ENCODE peak calls at places on chromosomes 2 and 18, in ten cellular contexts. W, U, P, H, G, A, E, T, Q and Z are unnamed samples.

GRCh38 chr18:675307-675706 is 17.9 kb downstream of the TYMS start:
- DNase-seq in W (no peak), U (no peak), P (no peak), H (no peak), G (no peak), A (no peak), E (no peak), T (no peak), Q (no peak), Z (no peak)

GRCh38 chr2:200177971-200178911 is 128.3 kb upstream of the SPATS2L start:
- DNase-seq in W (peak), U (peak), P (peak), H (no peak), G (peak), A (no peak), E (no peak), T (no peak), Q (no peak), Z (peak)

GRCh38 chr18:14922031-14922430 is 174.1 kb downstream of the ANKRD30B start:
- DNase-seq in W (no peak), U (no peak), P (no peak), H (no peak), G (no peak), A (no peak), E (no peak), T (no peak), Q (no peak), Z (no peak)

GRCh38 chr2:43224131-43224570 is 2.3 kb downstream of the ZFP36L2 start:
- DNase-seq in W (peak), U (peak), P (peak), H (peak), G (peak), A (no peak), E (no peak), T (peak), Q (no peak), Z (no peak)

GRCh38 chr2:102080451-102081054 is 62.0 kb upstream of the IL1R1 start:
- DNase-seq in W (no peak), U (no peak), P (no peak), H (no peak), G (peak), A (no peak), E (no peak), T (no peak), Q (no peak), Z (no peak)

GRCh38 chr2:147714582-147714981 is 130.2 kb upstream of the ACVR2A start:
- DNase-seq in W (peak), U (no peak), P (no peak), H (no peak), G (peak), A (no peak), E (no peak), T (no peak), Q (no peak), Z (no peak)

GRCh38 chr2:149743842-149744468 is 156.4 kb upstream of the MMADHC start:
- DNase-seq in W (peak), U (no peak), P (no peak), H (no peak), G (peak), A (no peak), E (no peak), T (no peak), Q (peak), Z (peak)

GRCh38 chr2:37427241-37427640 is 82.8 kb downstream of the QPCT start:
- DNase-seq in W (peak), U (no peak), P (no peak), H (no peak), G (no peak), A (no peak), E (no peak), T (no peak), Q (no peak), Z (no peak)

GRCh38 chr2:170122883-170123547 is 54.9 kb upstream of the MYO3B start:
- DNase-seq in W (peak), U (no peak), P (no peak), H (no peak), G (peak), A (no peak), E (no peak), T (no peak), Q (no peak), Z (no peak)

GRCh38 chr2:99648115-99648850 is 158.5 kb upstream of the REV1 start:
- DNase-seq in W (no peak), U (no peak), P (peak), H (no peak), G (peak), A (no peak), E (no peak), T (no peak), Q (no peak), Z (no peak)

GRCh38 chr18:79898952-79899608 is 52.4 kb downstream of the SLC66A2 start:
- DNase-seq in W (no peak), U (no peak), P (peak), H (no peak), G (no peak), A (no peak), E (no peak), T (no peak), Q (no peak), Z (no peak)

GRCh38 chr2:63078852-63079606 is 28.4 kb downstream of the OTX1 start:
- DNase-seq in W (no peak), U (peak), P (no peak), H (no peak), G (peak), A (peak), E (no peak), T (peak), Q (no peak), Z (no peak)

GRCh38 chr2:171735991-171736710 is 48.9 kb downstream of the DYNC1I2 start:
- DNase-seq in W (peak), U (no peak), P (no peak), H (no peak), G (no peak), A (no peak), E (no peak), T (no peak), Q (no peak), Z (no peak)

GRCh38 chr2:120669121-120669952 is 66.3 kb upstream of the GLI2 start:
- DNase-seq in W (peak), U (peak), P (no peak), H (no peak), G (peak), A (peak), E (no peak), T (peak), Q (no peak), Z (no peak)

DNA sequence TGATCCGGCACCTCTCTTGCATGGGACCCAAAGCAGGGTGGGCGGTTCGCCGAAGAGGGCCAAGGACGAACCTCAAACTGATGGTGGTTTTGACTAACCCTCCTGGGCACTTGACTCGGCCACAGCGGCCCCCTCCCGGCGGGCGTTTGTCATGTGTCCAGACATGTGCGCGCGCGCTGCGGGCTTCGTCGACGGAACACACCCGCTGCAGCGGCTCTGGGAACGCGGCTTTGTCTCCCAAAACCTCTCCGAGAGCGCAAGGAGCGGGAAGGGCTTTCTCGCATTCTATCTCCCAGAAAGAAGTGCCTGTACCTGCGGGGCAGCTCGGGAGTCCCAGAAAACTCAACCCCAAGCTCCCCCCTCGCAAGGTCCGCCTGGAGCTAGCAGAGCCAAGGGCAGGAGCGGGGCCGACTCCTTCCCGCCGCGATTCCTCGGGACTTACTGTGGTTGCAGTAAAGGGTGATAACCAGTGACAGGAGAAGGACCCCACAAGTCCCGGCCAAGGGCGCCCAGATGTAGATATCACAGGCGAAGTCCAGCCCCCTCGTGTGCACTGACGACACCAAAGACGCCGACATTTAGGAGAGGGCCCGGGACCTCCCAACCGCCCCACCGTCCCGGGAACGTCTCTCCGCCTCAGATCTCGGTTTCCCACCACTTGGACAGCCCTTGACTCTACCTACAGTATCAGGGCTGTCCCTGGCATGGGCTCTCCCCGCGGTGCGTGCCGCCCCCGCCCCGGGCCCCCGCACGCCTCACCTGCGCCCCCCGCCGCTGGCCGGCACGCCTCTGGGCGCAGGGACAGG is 1.6 kb downstream of the CD8A start:
- DNase-seq in W (peak), U (peak), P (peak), H (peak), G (peak), A (no peak), E (no peak), T (no peak), Q (no peak), Z (no peak)
- H3K4me3 ChIP-seq in W (peak), U (no peak), P (peak), H (no peak), G (no peak), A (no peak), E (no peak), T (no peak), Q (no peak), Z (no peak)

GRCh38 chr18:55402731-55403405 is 185.1 kb downstream of the TCF4 start:
- DNase-seq in W (peak), U (no peak), P (no peak), H (no peak), G (peak), A (no peak), E (no peak), T (no peak), Q (no peak), Z (no peak)
- H3K4me3 ChIP-seq in W (peak), U (no peak), P (peak), H (peak), G (peak), A (no peak), E (no peak), T (no peak), Q (peak), Z (peak)

DNA sequence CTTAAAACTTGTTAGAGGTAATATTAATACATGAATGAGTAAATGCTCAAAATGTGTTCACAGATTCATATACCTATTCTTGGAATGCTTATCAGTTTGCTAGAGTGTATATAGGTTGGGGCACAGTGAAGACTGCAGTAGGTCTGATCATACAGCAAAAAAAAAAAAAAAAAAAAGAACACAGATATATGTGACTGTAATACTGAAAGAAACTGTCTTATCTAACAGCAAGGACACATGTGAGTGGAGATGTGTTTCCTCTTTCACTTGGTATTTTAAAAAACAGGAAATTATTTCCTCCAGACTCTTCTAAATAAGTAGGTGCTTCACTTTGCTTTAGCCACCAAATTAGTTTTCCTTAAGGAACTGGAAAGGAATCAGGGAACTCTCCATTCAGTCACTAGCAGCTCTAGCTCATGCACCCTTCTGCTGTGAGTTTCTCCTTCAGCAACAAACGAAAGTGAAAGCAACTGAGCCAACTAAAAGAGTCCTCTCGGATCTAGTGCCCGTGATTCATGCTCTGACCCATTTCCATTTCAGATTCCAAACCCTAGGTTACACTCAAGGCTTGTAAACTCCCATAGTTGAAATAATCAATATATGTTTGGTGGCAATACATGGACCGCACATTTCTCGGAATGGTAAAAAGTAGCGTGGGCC is 98.5 kb downstream of the DSEL start:
- DNase-seq in W (peak), U (no peak), P (no peak), H (no peak), G (peak), A (no peak), E (no peak), T (no peak), Q (no peak), Z (no peak)
- H3K4me3 ChIP-seq in W (peak), U (no peak), P (no peak), H (peak), G (peak), A (no peak), E (no peak), T (no peak), Q (no peak), Z (no peak)

GRCh38 chr18:48399303-48400075 is 9.7 kb downstream of the ZBTB7C start:
- DNase-seq in W (no peak), U (no peak), P (no peak), H (no peak), G (no peak), A (no peak), E (no peak), T (no peak), Q (no peak), Z (no peak)
- H3K4me3 ChIP-seq in W (no peak), U (no peak), P (no peak), H (no peak), G (no peak), A (no peak), E (no peak), T (no peak), Q (no peak), Z (no peak)

GRCh38 chr2:215718426-215718825 is 282.6 kb upstream of the FN1 start:
- DNase-seq in W (peak), U (no peak), P (no peak), H (no peak), G (no peak), A (no peak), E (no peak), T (no peak), Q (no peak), Z (no peak)

GRCh38 chr2:215722125-215722524 is 286.3 kb upstream of the FN1 start:
- DNase-seq in W (no peak), U (no peak), P (no peak), H (no peak), G (no peak), A (no peak), E (no peak), T (no peak), Q (no peak), Z (no peak)

GRCh38 chr2:215718890-215719289 is 283.0 kb upstream of the FN1 start:
- DNase-seq in W (no peak), U (no peak), P (no peak), H (no peak), G (no peak), A (no peak), E (no peak), T (no peak), Q (no peak), Z (no peak)

GRCh38 chr2:215716971-215717370 is 281.1 kb upstream of the FN1 start:
- DNase-seq in W (no peak), U (no peak), P (no peak), H (no peak), G (peak), A (no peak), E (no peak), T (no peak), Q (no peak), Z (peak)

GRCh38 chr2:215717627-215718412 is 282.0 kb upstream of the FN1 start:
- DNase-seq in W (peak), U (no peak), P (no peak), H (no peak), G (peak), A (no peak), E (no peak), T (no peak), Q (no peak), Z (no peak)
- H3K4me3 ChIP-seq in W (peak), U (no peak), P (no peak), H (peak), G (peak), A (no peak), E (no peak), T (no peak), Q (no peak), Z (no peak)

GRCh38 chr2:236688157-236688556 is 118.5 kb downstream of the ACKR3 start:
- DNase-seq in W (no peak), U (no peak), P (no peak), H (peak), G (no peak), A (no peak), E (no peak), T (no peak), Q (no peak), Z (no peak)

GRCh38 chr2:236689393-236689700 is 119.7 kb downstream of the ACKR3 start:
- DNase-seq in W (no peak), U (no peak), P (no peak), H (no peak), G (no peak), A (no peak), E (no peak), T (no peak), Q (no peak), Z (no peak)

GRCh38 chr2:236689981-236690380 is 120.4 kb downstream of the ACKR3 start:
- DNase-seq in W (peak), U (no peak), P (no peak), H (no peak), G (peak), A (no peak), E (no peak), T (no peak), Q (no peak), Z (no peak)

GRCh38 chr2:236687296-236687955 is 117.8 kb downstream of the ACKR3 start:
- DNase-seq in W (no peak), U (no peak), P (peak), H (peak), G (peak), A (no peak), E (no peak), T (no peak), Q (no peak), Z (no peak)

GRCh38 chr2:236688563-236689392 is 119.2 kb downstream of the ACKR3 start:
- DNase-seq in W (no peak), U (no peak), P (peak), H (peak), G (no peak), A (no peak), E (no peak), T (no peak), Q (no peak), Z (no peak)
- H3K4me3 ChIP-seq in W (no peak), U (no peak), P (no peak), H (no peak), G (no peak), A (no peak), E (no peak), T (no peak), Q (no peak), Z (no peak)

GRCh38 chr18:70037453-70038061 is 89.9 kb upstream of the CD226 start:
- DNase-seq in W (no peak), U (no peak), P (no peak), H (no peak), G (no peak), A (no peak), E (no peak), T (no peak), Q (no peak), Z (no peak)

GRCh38 chr18:70041459-70042020 is 93.9 kb upstream of the CD226 start:
- DNase-seq in W (no peak), U (no peak), P (no peak), H (no peak), G (no peak), A (no peak), E (no peak), T (no peak), Q (no peak), Z (no peak)

GRCh38 chr18:70036771-70037452 is 89.2 kb upstream of the CD226 start:
- DNase-seq in W (no peak), U (no peak), P (no peak), H (no peak), G (no peak), A (no peak), E (no peak), T (peak), Q (no peak), Z (no peak)

GRCh38 chr18:70039186-70039585 is 91.5 kb upstream of the CD226 start:
- DNase-seq in W (no peak), U (no peak), P (no peak), H (no peak), G (no peak), A (no peak), E (no peak), T (no peak), Q (no peak), Z (no peak)

GRCh38 chr18:70036168-70036567 is 88.5 kb upstream of the CD226 start:
- DNase-seq in W (no peak), U (no peak), P (no peak), H (no peak), G (no peak), A (no peak), E (no peak), T (no peak), Q (no peak), Z (no peak)
- H3K4me3 ChIP-seq in W (no peak), U (no peak), P (no peak), H (no peak), G (no peak), A (no peak), E (no peak), T (no peak), Q (no peak), Z (no peak)

GRCh38 chr2:233355916-233356315 is 1.6 kb downstream of the DGKD start:
- DNase-seq in W (no peak), U (no peak), P (no peak), H (no peak), G (no peak), A (no peak), E (no peak), T (peak), Q (no peak), Z (no peak)
- H3K4me3 ChIP-seq in W (no peak), U (no peak), P (no peak), H (no peak), G (no peak), A (no peak), E (no peak), T (peak), Q (no peak), Z (no peak)